ENCODE peak calls at places on chromosomes 5 and 9, in eight cellular contexts. G is Calu3; N is HL-60; M is CD8-positive, alpha-beta T cell; C is SK-N-SH; K is chondrocyte; F is left ventricle myocardium inferior; V is ovary. O is an unnamed sample.

GRCh38 chr9:91817493-91818225 is 132.4 kb downstream of the ROR2 start:
- DNase-seq in G (no peak), K (no peak), M (no peak), V (peak), N (no peak), C (no peak), F (no peak), O (no peak)

GRCh38 chr5:59007460-59008063 is 424.7 kb downstream of the RAB3C start:
- DNase-seq in K (no peak), G (no peak), N (no peak), C (peak), M (no peak), V (no peak), F (no peak), O (no peak)

GRCh38 chr5:161507591-161507990 is 38.9 kb downstream of the GABRB2 start:
- DNase-seq in F (no peak), V (no peak), C (no peak), N (no peak), K (no peak), G (no peak), M (no peak), O (no peak)

GRCh38 chr9:70587143-70587710 is 172.8 kb upstream of the KLF9 start:
- DNase-seq in N (no peak), F (no peak), K (no peak), G (no peak), M (no peak), V (no peak), C (no peak), O (no peak)

GRCh38 chr5:5421149-5421960 is 1.1 kb upstream of the ICE1 start:
- DNase-seq in V (no peak), C (no peak), M (peak), F (no peak), G (peak), N (no peak), K (no peak), O (no peak)

GRCh38 chr5:127912411-127912810 is 171.2 kb upstream of the SLC12A2 start:
- DNase-seq in G (no peak), N (no peak), K (no peak), F (no peak), C (no peak), V (no peak), M (no peak), O (no peak)

GRCh38 chr5:67211926-67212325 is 15.3 kb upstream of the CD180 start:
- DNase-seq in G (peak), C (no peak), M (no peak), V (no peak), K (no peak), F (no peak), N (no peak), O (no peak)

GRCh38 chr5:119961993-119962392 is 332.6 kb downstream of the FAM170A start:
- DNase-seq in M (no peak), K (no peak), C (no peak), G (no peak), F (no peak), N (no peak), V (no peak), O (no peak)

GRCh38 chr9:81112638-81113037 is 576.7 kb downstream of the TLE1 start:
- DNase-seq in V (no peak), K (no peak), G (no peak), C (no peak), N (no peak), M (no peak), F (no peak), O (no peak)

GRCh38 chr5:28766565-28767158 is 1728.3 kb upstream of the CDH9 start:
- DNase-seq in V (no peak), G (peak), M (no peak), C (peak), N (peak), F (no peak), K (no peak), O (no peak)

GRCh38 chr5:158264264-158264663 is 405.3 kb upstream of the CLINT1 start:
- DNase-seq in M (no peak), N (no peak), F (no peak), V (no peak), C (no peak), K (no peak), G (no peak), O (no peak)

GRCh38 chr9:92961627-92962302 is 14.4 kb downstream of the FGD3 start:
- DNase-seq in F (no peak), K (peak), V (no peak), N (no peak), G (no peak), M (no peak), C (no peak), O (no peak)

GRCh38 chr5:53425598-53426516 is 54.6 kb upstream of the FST start:
- DNase-seq in V (no peak), F (no peak), C (peak), M (no peak), G (no peak), N (no peak), K (no peak), O (no peak)

GRCh38 chr5:173302546-173303155 is 25.6 kb downstream of the STC2 start:
- DNase-seq in G (peak), M (no peak), C (no peak), V (no peak), N (no peak), K (no peak), F (no peak), O (no peak)
- TF ChIP-seq CTCF in G (no peak), M (no peak), C (no peak), V (no peak), N (no peak), K (no peak), F (no peak), O (no peak)

GRCh38 chr9:78963911-78964310 is 607.9 kb upstream of the TLE4 start:
- DNase-seq in G (no peak), V (no peak), C (no peak), N (no peak), K (no peak), M (no peak), F (no peak), O (no peak)

GRCh38 chr9:78954286-78954685 is 617.5 kb upstream of the TLE4 start:
- DNase-seq in K (no peak), N (no peak), G (no peak), C (no peak), M (no peak), V (no peak), F (no peak), O (no peak)

GRCh38 chr9:78962186-78962585 is 609.6 kb upstream of the TLE4 start:
- DNase-seq in G (no peak), N (no peak), F (no peak), V (no peak), C (no peak), K (no peak), M (no peak), O (no peak)

GRCh38 chr9:78958887-78959286 is 612.9 kb upstream of the TLE4 start:
- DNase-seq in K (no peak), C (no peak), N (no peak), F (no peak), G (no peak), M (no peak), V (no peak), O (no peak)
- TF ChIP-seq CTCF in K (peak), C (peak), N (no peak), F (no peak), G (no peak), M (no peak), V (no peak), O (no peak)

DNA sequence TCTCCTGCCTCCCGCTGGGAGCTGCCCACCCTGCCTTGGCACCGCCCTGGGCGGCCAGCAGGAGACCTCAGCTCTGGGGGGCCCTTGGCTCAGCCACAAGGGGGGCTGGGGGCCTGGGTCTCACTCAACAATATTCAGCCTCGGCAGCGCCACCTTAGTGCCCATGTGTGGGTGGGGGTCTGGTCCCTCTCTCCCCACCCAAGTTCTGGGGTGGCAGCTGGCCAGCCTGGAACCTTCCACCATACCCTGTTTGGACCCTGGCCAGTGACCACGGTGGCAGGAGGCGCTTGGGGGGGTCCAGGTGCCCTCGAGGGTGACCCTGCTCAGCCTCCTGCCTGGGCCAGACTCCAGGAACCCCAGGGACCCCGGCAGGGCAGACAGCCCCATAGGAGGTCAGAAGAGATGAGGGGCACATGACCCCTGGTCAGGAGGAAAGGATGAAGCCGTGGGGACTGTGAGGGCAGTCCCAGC is 22.2 kb downstream of the NKD2 start:
- DNase-seq in G (no peak), M (no peak), N (no peak), K (peak), F (no peak), V (no peak), C (peak), O (no peak)
- TF ChIP-seq CTCF in G (no peak), M (no peak), N (no peak), K (no peak), F (no peak), V (no peak), C (no peak), O (no peak)

DNA sequence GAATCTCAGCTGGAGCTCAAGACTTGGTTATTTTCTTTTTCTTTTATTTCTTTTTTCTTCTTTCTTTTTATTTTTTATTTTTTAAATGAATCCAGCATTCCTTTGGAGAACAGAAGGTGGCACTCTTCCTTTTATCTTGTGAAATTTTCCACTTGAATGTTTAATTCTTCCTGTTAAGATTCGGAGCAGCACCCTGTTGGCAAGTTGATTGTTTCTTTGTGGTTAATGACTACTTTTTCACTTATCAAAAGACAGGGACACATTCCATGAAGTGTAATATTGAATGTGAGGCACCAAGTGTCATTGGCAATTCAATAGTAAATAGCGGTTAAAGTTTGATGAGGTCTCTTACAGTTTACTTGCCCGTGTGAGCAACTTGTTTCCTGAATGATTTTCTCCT is 240.5 kb upstream of the CHD1 start:
- DNase-seq in C (no peak), V (no peak), F (no peak), K (no peak), M (no peak), G (no peak), N (no peak), O (no peak)
- TF ChIP-seq CTCF in C (peak), V (no peak), F (no peak), K (peak), M (no peak), G (peak), N (no peak), O (no peak)

GRCh38 chr9:13292782-13293181 is 13.3 kb upstream of the MPDZ start:
- DNase-seq in N (no peak), C (no peak), M (no peak), F (no peak), G (no peak), K (no peak), V (no peak), O (no peak)

GRCh38 chr9:13296972-13297371 is 17.5 kb upstream of the MPDZ start:
- DNase-seq in N (no peak), G (no peak), C (no peak), F (no peak), M (no peak), V (no peak), K (no peak), O (no peak)

GRCh38 chr9:13292158-13292557 is 12.7 kb upstream of the MPDZ start:
- DNase-seq in C (no peak), F (no peak), K (no peak), N (no peak), V (no peak), M (no peak), G (no peak), O (no peak)

GRCh38 chr9:13295556-13295955 is 16.1 kb upstream of the MPDZ start:
- DNase-seq in M (no peak), K (no peak), G (no peak), F (no peak), C (no peak), N (no peak), V (no peak), O (no peak)

DNA sequence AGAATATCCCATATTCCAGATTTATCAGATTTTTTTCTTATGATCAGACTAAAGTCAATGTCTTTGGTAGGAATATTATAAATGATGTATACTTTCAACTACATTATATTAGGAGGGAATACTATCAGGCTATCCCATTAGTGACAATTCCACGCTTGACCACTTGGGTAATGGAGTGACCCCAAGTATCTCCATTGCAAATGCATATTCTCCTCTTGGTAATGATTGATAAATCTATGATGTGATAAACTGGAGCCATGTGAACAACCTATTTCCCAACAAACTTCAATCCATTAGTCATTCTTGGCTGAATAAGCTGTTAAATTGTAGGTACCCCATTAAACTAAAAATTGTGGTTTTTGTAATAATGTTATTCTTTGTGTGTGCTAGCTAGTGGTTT is 12.2 kb upstream of the MPDZ start:
- DNase-seq in G (no peak), K (no peak), C (no peak), N (no peak), M (no peak), F (no peak), V (no peak), O (no peak)
- TF ChIP-seq CTCF in G (no peak), K (no peak), C (peak), N (no peak), M (no peak), F (no peak), V (no peak), O (no peak)

DNA sequence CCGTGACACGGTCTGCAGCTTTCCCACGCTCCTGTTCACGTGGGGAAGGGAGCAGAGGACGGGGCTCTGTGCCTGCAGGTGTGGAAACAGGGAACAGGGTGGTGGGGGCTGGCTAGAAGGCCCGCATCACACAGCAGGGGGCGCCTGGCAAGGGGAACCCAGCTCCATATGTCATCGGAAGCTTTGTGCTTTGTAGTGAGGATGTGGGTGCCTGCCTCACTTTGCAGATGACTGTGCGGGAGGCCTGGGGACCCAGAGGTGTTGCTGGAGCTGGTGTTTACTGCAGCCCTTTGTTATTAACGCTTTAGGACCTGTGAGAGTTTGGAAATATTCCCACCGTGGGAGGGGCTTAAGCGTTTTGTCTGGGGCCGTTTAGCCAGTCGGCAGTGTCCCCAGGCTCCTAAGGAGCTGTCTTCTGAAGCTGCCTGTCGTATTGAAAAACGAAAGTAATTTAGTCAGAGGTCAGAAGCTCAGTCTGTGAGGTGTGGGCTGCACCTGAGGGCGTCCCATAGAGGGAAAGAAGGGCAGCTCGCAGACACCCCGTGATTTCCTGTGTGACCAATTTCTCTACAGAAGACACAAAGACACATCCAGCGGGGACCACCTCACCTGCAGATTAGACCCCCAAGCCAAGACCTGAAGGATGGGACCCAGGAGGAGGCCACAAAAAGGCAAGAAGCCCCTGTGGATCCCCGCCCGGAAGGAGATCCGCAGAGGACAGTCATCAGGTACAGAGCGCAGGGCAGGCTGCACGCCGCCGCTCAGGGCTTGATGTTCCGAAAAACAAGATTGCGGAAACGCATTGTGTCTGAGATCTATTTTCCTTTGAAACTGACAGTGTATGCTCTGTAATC is 9.1 kb downstream of the MAN1B1 start:
- DNase-seq in G (no peak), C (peak), V (no peak), F (no peak), N (no peak), M (peak), K (no peak), O (no peak)
- TF ChIP-seq CTCF in G (no peak), C (peak), V (no peak), F (no peak), N (no peak), M (peak), K (peak), O (no peak)

DNA sequence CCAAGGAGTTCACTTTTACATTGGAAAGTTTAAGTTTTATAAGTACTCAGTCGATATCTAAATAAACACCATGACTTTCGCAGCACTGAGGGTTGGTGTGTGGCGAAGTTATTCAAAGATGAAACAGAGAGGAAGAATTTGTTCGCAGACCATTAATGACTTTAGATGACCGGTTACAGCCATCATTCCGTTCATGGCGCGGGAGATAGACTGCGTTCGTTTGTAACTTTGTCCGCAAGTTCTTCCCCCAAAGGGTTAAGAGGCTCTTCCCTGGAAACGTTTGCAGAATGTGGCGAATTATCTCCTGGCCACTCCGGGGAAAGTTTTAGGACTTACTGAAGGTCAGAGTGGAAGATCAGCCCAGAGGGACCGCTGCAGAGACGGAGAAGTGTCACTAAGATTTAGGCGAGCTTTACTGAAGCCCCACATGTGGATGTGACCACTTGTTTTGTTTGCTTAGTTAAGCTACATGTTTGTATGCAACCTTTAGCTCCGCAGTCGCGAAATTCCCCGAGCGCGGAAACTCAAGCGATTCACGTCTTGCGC is 2.2 kb upstream of the FOXD1 start:
- DNase-seq in G (no peak), K (no peak), V (no peak), C (no peak), N (no peak), M (no peak), F (no peak), O (no peak)
- TF ChIP-seq CTCF in G (no peak), K (no peak), V (no peak), C (no peak), N (no peak), M (no peak), F (no peak), O (no peak)

O was measured in omental fat pad.